ENCODE peak calls at places on chromosomes 11 and 22, in eight cellular contexts. One of them, this sample, is unnamed.

GRCh38 chr22:26599505-26599904 is 9.6 kb upstream of the TPST2 start:
- DNase-seq in hepatic stellate cell: no peak
- DNase-seq in CD4-positive, alpha-beta T cell: no peak
- DNase-seq in stimulated activated CD4-positive, alpha-beta T cell treated with anti-CD3 and anti-CD28 coated beads, TNF-alpha, amount 100 ng/mL, for 24 hours: no peak
- DNase-seq in iPS DF 6.9: no peak
- DNase-seq in amniotic stem cell: no peak
- DNase-seq in brain microvascular endothelial cell: no peak
- DNase-seq in stimulated activated naive CD4-positive, alpha-beta T cell: no peak
- DNase-seq in this sample: no peak

GRCh38 chr11:66044757-66045156 is 4.2 kb downstream of the GAL3ST3 start:
- DNase-seq in amniotic stem cell: no peak
- DNase-seq in CD4-positive, alpha-beta T cell: no peak
- DNase-seq in stimulated activated naive CD4-positive, alpha-beta T cell: no peak
- DNase-seq in brain microvascular endothelial cell: no peak
- DNase-seq in hepatic stellate cell: no peak
- DNase-seq in iPS DF 6.9: no peak
- DNase-seq in stimulated activated CD4-positive, alpha-beta T cell treated with anti-CD3 and anti-CD28 coated beads, TNF-alpha, amount 100 ng/mL, for 24 hours: no peak
- DNase-seq in this sample: no peak

GRCh38 chr22:38655532-38656255 is 498 bp downstream of the FAM227A start:
- DNase-seq in amniotic stem cell: no peak
- DNase-seq in CD4-positive, alpha-beta T cell: no peak
- DNase-seq in hepatic stellate cell: no peak
- DNase-seq in brain microvascular endothelial cell: peak; percentile 1
- DNase-seq in stimulated activated CD4-positive, alpha-beta T cell treated with anti-CD3 and anti-CD28 coated beads, TNF-alpha, amount 100 ng/mL, for 24 hours: no peak
- DNase-seq in stimulated activated naive CD4-positive, alpha-beta T cell: no peak
- DNase-seq in iPS DF 6.9: no peak
- DNase-seq in this sample: no peak

GRCh38 chr11:13344818-13345217 is 67.2 kb downstream of the BMAL1 start:
- DNase-seq in CD4-positive, alpha-beta T cell: no peak
- DNase-seq in iPS DF 6.9: no peak
- DNase-seq in hepatic stellate cell: peak; percentile 28
- DNase-seq in stimulated activated CD4-positive, alpha-beta T cell treated with anti-CD3 and anti-CD28 coated beads, TNF-alpha, amount 100 ng/mL, for 24 hours: no peak
- DNase-seq in brain microvascular endothelial cell: no peak
- DNase-seq in stimulated activated naive CD4-positive, alpha-beta T cell: no peak
- DNase-seq in amniotic stem cell: no peak
- DNase-seq in this sample: no peak

GRCh38 chr22:28222976-28223375 is 303.9 kb upstream of the PITPNB start:
- DNase-seq in stimulated activated CD4-positive, alpha-beta T cell treated with anti-CD3 and anti-CD28 coated beads, TNF-alpha, amount 100 ng/mL, for 24 hours: no peak
- DNase-seq in stimulated activated naive CD4-positive, alpha-beta T cell: no peak
- DNase-seq in amniotic stem cell: no peak
- DNase-seq in iPS DF 6.9: no peak
- DNase-seq in CD4-positive, alpha-beta T cell: no peak
- DNase-seq in brain microvascular endothelial cell: peak; percentile 35
- DNase-seq in hepatic stellate cell: peak; percentile 15
- DNase-seq in this sample: no peak

GRCh38 chr11:120308081-120308480 is 17.0 kb upstream of the TLCD5 start:
- DNase-seq in iPS DF 6.9: no peak
- DNase-seq in amniotic stem cell: no peak
- DNase-seq in brain microvascular endothelial cell: no peak
- DNase-seq in stimulated activated CD4-positive, alpha-beta T cell treated with anti-CD3 and anti-CD28 coated beads, TNF-alpha, amount 100 ng/mL, for 24 hours: no peak
- DNase-seq in hepatic stellate cell: no peak
- DNase-seq in CD4-positive, alpha-beta T cell: no peak
- DNase-seq in stimulated activated naive CD4-positive, alpha-beta T cell: no peak
- DNase-seq in this sample: no peak

GRCh38 chr11:45855308-45855707 is 8.0 kb downstream of the CRY2 start:
- DNase-seq in stimulated activated naive CD4-positive, alpha-beta T cell: no peak
- DNase-seq in CD4-positive, alpha-beta T cell: no peak
- DNase-seq in stimulated activated CD4-positive, alpha-beta T cell treated with anti-CD3 and anti-CD28 coated beads, TNF-alpha, amount 100 ng/mL, for 24 hours: no peak
- DNase-seq in amniotic stem cell: no peak
- DNase-seq in hepatic stellate cell: no peak
- DNase-seq in brain microvascular endothelial cell: no peak
- DNase-seq in iPS DF 6.9: no peak
- DNase-seq in this sample: no peak

GRCh38 chr11:82229346-82229745 is 504.3 kb downstream of the FAM181B start:
- DNase-seq in amniotic stem cell: no peak
- DNase-seq in CD4-positive, alpha-beta T cell: no peak
- DNase-seq in hepatic stellate cell: no peak
- DNase-seq in stimulated activated naive CD4-positive, alpha-beta T cell: no peak
- DNase-seq in iPS DF 6.9: peak; percentile 2
- DNase-seq in brain microvascular endothelial cell: peak; percentile 18
- DNase-seq in stimulated activated CD4-positive, alpha-beta T cell treated with anti-CD3 and anti-CD28 coated beads, TNF-alpha, amount 100 ng/mL, for 24 hours: no peak
- DNase-seq in this sample: no peak

GRCh38 chr11:60485987-60486386 is 6.6 kb upstream of the MS4A12 start:
- DNase-seq in stimulated activated naive CD4-positive, alpha-beta T cell: no peak
- DNase-seq in amniotic stem cell: no peak
- DNase-seq in stimulated activated CD4-positive, alpha-beta T cell treated with anti-CD3 and anti-CD28 coated beads, TNF-alpha, amount 100 ng/mL, for 24 hours: no peak
- DNase-seq in iPS DF 6.9: no peak
- DNase-seq in brain microvascular endothelial cell: no peak
- DNase-seq in CD4-positive, alpha-beta T cell: no peak
- DNase-seq in hepatic stellate cell: peak; percentile 12
- DNase-seq in this sample: no peak

GRCh38 chr11:102666331-102666957 is 39.1 kb downstream of the MMP27 start:
- DNase-seq in hepatic stellate cell: peak; percentile 43
- DNase-seq in amniotic stem cell: no peak
- DNase-seq in CD4-positive, alpha-beta T cell: no peak
- DNase-seq in stimulated activated CD4-positive, alpha-beta T cell treated with anti-CD3 and anti-CD28 coated beads, TNF-alpha, amount 100 ng/mL, for 24 hours: no peak
- DNase-seq in stimulated activated naive CD4-positive, alpha-beta T cell: no peak
- DNase-seq in brain microvascular endothelial cell: peak; percentile 44
- DNase-seq in iPS DF 6.9: no peak
- DNase-seq in this sample: peak; percentile 46

GRCh38 chr11:131734871-131735270 is 364.5 kb downstream of the NTM start:
- DNase-seq in CD4-positive, alpha-beta T cell: no peak
- DNase-seq in stimulated activated naive CD4-positive, alpha-beta T cell: no peak
- DNase-seq in brain microvascular endothelial cell: no peak
- DNase-seq in stimulated activated CD4-positive, alpha-beta T cell treated with anti-CD3 and anti-CD28 coated beads, TNF-alpha, amount 100 ng/mL, for 24 hours: no peak
- DNase-seq in amniotic stem cell: no peak
- DNase-seq in hepatic stellate cell: no peak
- DNase-seq in iPS DF 6.9: no peak
- DNase-seq in this sample: no peak

GRCh38 chr11:128789497-128790080 is 77.5 kb downstream of the KCNJ1 start:
- DNase-seq in iPS DF 6.9: no peak
- DNase-seq in hepatic stellate cell: no peak
- DNase-seq in stimulated activated CD4-positive, alpha-beta T cell treated with anti-CD3 and anti-CD28 coated beads, TNF-alpha, amount 100 ng/mL, for 24 hours: no peak
- DNase-seq in stimulated activated naive CD4-positive, alpha-beta T cell: no peak
- DNase-seq in brain microvascular endothelial cell: no peak
- DNase-seq in CD4-positive, alpha-beta T cell: no peak
- DNase-seq in amniotic stem cell: no peak
- DNase-seq in this sample: no peak

GRCh38 chr11:15145151-15145550 is 30.4 kb downstream of the INSC start:
- DNase-seq in stimulated activated naive CD4-positive, alpha-beta T cell: no peak
- DNase-seq in amniotic stem cell: no peak
- DNase-seq in hepatic stellate cell: no peak
- DNase-seq in brain microvascular endothelial cell: no peak
- DNase-seq in CD4-positive, alpha-beta T cell: no peak
- DNase-seq in iPS DF 6.9: no peak
- DNase-seq in stimulated activated CD4-positive, alpha-beta T cell treated with anti-CD3 and anti-CD28 coated beads, TNF-alpha, amount 100 ng/mL, for 24 hours: no peak
- DNase-seq in this sample: no peak

GRCh38 chr11:102580185-102580951 is 44.8 kb downstream of the MMP20 start:
- DNase-seq in amniotic stem cell: no peak
- DNase-seq in stimulated activated naive CD4-positive, alpha-beta T cell: no peak
- DNase-seq in brain microvascular endothelial cell: no peak
- DNase-seq in stimulated activated CD4-positive, alpha-beta T cell treated with anti-CD3 and anti-CD28 coated beads, TNF-alpha, amount 100 ng/mL, for 24 hours: no peak
- DNase-seq in iPS DF 6.9: no peak
- DNase-seq in hepatic stellate cell: no peak
- DNase-seq in CD4-positive, alpha-beta T cell: no peak
- DNase-seq in this sample: no peak

GRCh38 chr11:75583710-75584658 is 21.9 kb downstream of the SERPINH1 start:
- DNase-seq in hepatic stellate cell: peak; percentile 69
- DNase-seq in iPS DF 6.9: no peak
- DNase-seq in CD4-positive, alpha-beta T cell: no peak
- DNase-seq in stimulated activated CD4-positive, alpha-beta T cell treated with anti-CD3 and anti-CD28 coated beads, TNF-alpha, amount 100 ng/mL, for 24 hours: no peak
- DNase-seq in amniotic stem cell: no peak
- DNase-seq in stimulated activated naive CD4-positive, alpha-beta T cell: no peak
- DNase-seq in brain microvascular endothelial cell: no peak
- DNase-seq in this sample: no peak

GRCh38 chr11:72720047-72720446 is 32.2 kb downstream of the ARAP1 start:
- DNase-seq in iPS DF 6.9: no peak
- DNase-seq in stimulated activated naive CD4-positive, alpha-beta T cell: no peak
- DNase-seq in brain microvascular endothelial cell: no peak
- DNase-seq in amniotic stem cell: no peak
- DNase-seq in CD4-positive, alpha-beta T cell: no peak
- DNase-seq in hepatic stellate cell: no peak
- DNase-seq in stimulated activated CD4-positive, alpha-beta T cell treated with anti-CD3 and anti-CD28 coated beads, TNF-alpha, amount 100 ng/mL, for 24 hours: no peak
- DNase-seq in this sample: no peak

GRCh38 chr22:38422615-38423511 is 32.1 kb downstream of the KCNJ4 start:
- DNase-seq in iPS DF 6.9: no peak
- DNase-seq in stimulated activated CD4-positive, alpha-beta T cell treated with anti-CD3 and anti-CD28 coated beads, TNF-alpha, amount 100 ng/mL, for 24 hours: no peak
- DNase-seq in stimulated activated naive CD4-positive, alpha-beta T cell: no peak
- DNase-seq in CD4-positive, alpha-beta T cell: no peak
- DNase-seq in brain microvascular endothelial cell: no peak
- DNase-seq in hepatic stellate cell: no peak
- DNase-seq in amniotic stem cell: no peak
- DNase-seq in this sample: no peak

GRCh38 chr11:27373392-27373791 is 10.4 kb upstream of the CCDC34 start:
- DNase-seq in brain microvascular endothelial cell: no peak
- DNase-seq in CD4-positive, alpha-beta T cell: no peak
- DNase-seq in hepatic stellate cell: no peak
- DNase-seq in amniotic stem cell: no peak
- DNase-seq in iPS DF 6.9: no peak
- DNase-seq in stimulated activated CD4-positive, alpha-beta T cell treated with anti-CD3 and anti-CD28 coated beads, TNF-alpha, amount 100 ng/mL, for 24 hours: no peak
- DNase-seq in stimulated activated naive CD4-positive, alpha-beta T cell: no peak
- DNase-seq in this sample: no peak

GRCh38 chr11:46682773-46683752 is 17.4 kb downstream of the ARHGAP1 start:
- DNase-seq in iPS DF 6.9: no peak
- DNase-seq in amniotic stem cell: no peak
- DNase-seq in stimulated activated CD4-positive, alpha-beta T cell treated with anti-CD3 and anti-CD28 coated beads, TNF-alpha, amount 100 ng/mL, for 24 hours: no peak
- DNase-seq in hepatic stellate cell: no peak
- DNase-seq in stimulated activated naive CD4-positive, alpha-beta T cell: no peak
- DNase-seq in brain microvascular endothelial cell: no peak
- DNase-seq in CD4-positive, alpha-beta T cell: no peak
- DNase-seq in this sample: no peak

GRCh38 chr22:49613108-49613507 is 214.6 kb downstream of the BRD1 start:
- DNase-seq in stimulated activated naive CD4-positive, alpha-beta T cell: no peak
- DNase-seq in iPS DF 6.9: no peak
- DNase-seq in stimulated activated CD4-positive, alpha-beta T cell treated with anti-CD3 and anti-CD28 coated beads, TNF-alpha, amount 100 ng/mL, for 24 hours: no peak
- DNase-seq in amniotic stem cell: no peak
- DNase-seq in CD4-positive, alpha-beta T cell: no peak
- DNase-seq in brain microvascular endothelial cell: no peak
- DNase-seq in hepatic stellate cell: no peak
- DNase-seq in this sample: no peak

GRCh38 chr22:36467042-36467810 is 14.2 kb downstream of the TXN2 start:
- DNase-seq in iPS DF 6.9: no peak
- DNase-seq in hepatic stellate cell: peak; percentile 91
- DNase-seq in brain microvascular endothelial cell: peak; percentile 78
- DNase-seq in stimulated activated CD4-positive, alpha-beta T cell treated with anti-CD3 and anti-CD28 coated beads, TNF-alpha, amount 100 ng/mL, for 24 hours: no peak
- DNase-seq in stimulated activated naive CD4-positive, alpha-beta T cell: no peak
- DNase-seq in CD4-positive, alpha-beta T cell: no peak
- DNase-seq in amniotic stem cell: no peak
- DNase-seq in this sample: peak; percentile 79

GRCh38 chr11:15141381-15141780 is 26.7 kb downstream of the INSC start:
- DNase-seq in stimulated activated naive CD4-positive, alpha-beta T cell: no peak
- DNase-seq in amniotic stem cell: no peak
- DNase-seq in CD4-positive, alpha-beta T cell: no peak
- DNase-seq in hepatic stellate cell: no peak
- DNase-seq in brain microvascular endothelial cell: no peak
- DNase-seq in stimulated activated CD4-positive, alpha-beta T cell treated with anti-CD3 and anti-CD28 coated beads, TNF-alpha, amount 100 ng/mL, for 24 hours: no peak
- DNase-seq in iPS DF 6.9: no peak
- DNase-seq in this sample: no peak

This sample was measured in HFFc6.